ENCODE peak calls at places on chromosomes 4 and X, in eight cellular contexts. One of them, this sample, is unnamed. For H3K27me3, the result is how much of the 10 kb centered on the place peaks cover.

GRCh38 chr4:133588306-133588705 is 439.2 kb downstream of the PCDH10 start:
- DNase-seq in kidney epithelial cell: no peak
- DNase-seq in WERI-Rb-1: no peak
- DNase-seq in stomach: no peak
- DNase-seq in upper lobe of right lung: no peak
- DNase-seq in Panc1: no peak
- DNase-seq in transverse colon: no peak
- DNase-seq in AG04450: no peak
- DNase-seq in this sample: no peak

GRCh38 chr4:142549726-142550463 is 296.2 kb downstream of the INPP4B start:
- DNase-seq in kidney epithelial cell: peak
- DNase-seq in WERI-Rb-1: no peak
- DNase-seq in stomach: no peak
- DNase-seq in upper lobe of right lung: no peak
- DNase-seq in Panc1: no peak
- DNase-seq in transverse colon: no peak
- DNase-seq in AG04450: peak
- DNase-seq in this sample: no peak

GRCh38 chr4:47543331-47543730 is 58.3 kb downstream of the ATP10D start:
- DNase-seq in kidney epithelial cell: no peak
- DNase-seq in WERI-Rb-1: peak
- DNase-seq in stomach: no peak
- DNase-seq in upper lobe of right lung: no peak
- DNase-seq in Panc1: no peak
- DNase-seq in transverse colon: no peak
- DNase-seq in AG04450: no peak
- DNase-seq in this sample: no peak

GRCh38 chr4:160826339-160826679 is 1337.5 kb downstream of the FSTL5 start:
- DNase-seq in kidney epithelial cell: no peak
- DNase-seq in WERI-Rb-1: no peak
- DNase-seq in stomach: no peak
- DNase-seq in upper lobe of right lung: no peak
- DNase-seq in Panc1: no peak
- DNase-seq in transverse colon: no peak
- DNase-seq in AG04450: no peak
- DNase-seq in this sample: no peak

GRCh38 chr4:45275862-45276261 is 549.5 kb upstream of the GNPDA2 start:
- DNase-seq in kidney epithelial cell: no peak
- DNase-seq in WERI-Rb-1: no peak
- DNase-seq in stomach: no peak
- DNase-seq in upper lobe of right lung: no peak
- DNase-seq in Panc1: no peak
- DNase-seq in transverse colon: no peak
- DNase-seq in AG04450: no peak
- DNase-seq in this sample: no peak

GRCh38 chr4:148793221-148793620 is 351.0 kb upstream of the NR3C2 start:
- DNase-seq in kidney epithelial cell: no peak
- DNase-seq in WERI-Rb-1: no peak
- DNase-seq in stomach: no peak
- DNase-seq in upper lobe of right lung: no peak
- DNase-seq in Panc1: no peak
- DNase-seq in transverse colon: no peak
- DNase-seq in AG04450: no peak
- DNase-seq in this sample: no peak

GRCh38 chr4:52196606-52197130 is 145.6 kb downstream of the SPATA18 start:
- DNase-seq in kidney epithelial cell: no peak
- DNase-seq in WERI-Rb-1: no peak
- DNase-seq in stomach: no peak
- DNase-seq in upper lobe of right lung: no peak
- DNase-seq in Panc1: no peak
- DNase-seq in transverse colon: no peak
- DNase-seq in AG04450: no peak
- DNase-seq in this sample: no peak

GRCh38 chr4:151013491-151013890 is 1.6 kb downstream of the LRBA start:
- DNase-seq in kidney epithelial cell: no peak
- DNase-seq in WERI-Rb-1: no peak
- DNase-seq in stomach: no peak
- DNase-seq in upper lobe of right lung: no peak
- DNase-seq in Panc1: no peak
- DNase-seq in transverse colon: no peak
- DNase-seq in AG04450: no peak
- DNase-seq in this sample: no peak

GRCh38 chr4:76822294-76822693 is 75.7 kb downstream of the SOWAHB start:
- DNase-seq in kidney epithelial cell: no peak
- DNase-seq in WERI-Rb-1: no peak
- DNase-seq in stomach: no peak
- DNase-seq in upper lobe of right lung: no peak
- DNase-seq in Panc1: no peak
- DNase-seq in transverse colon: no peak
- DNase-seq in AG04450: no peak
- DNase-seq in this sample: no peak

GRCh38 chrX:117977521-117977920 is 139.1 kb downstream of the KLHL13 start:
- DNase-seq in kidney epithelial cell: no peak
- DNase-seq in WERI-Rb-1: no peak
- DNase-seq in stomach: no peak
- DNase-seq in upper lobe of right lung: no peak
- DNase-seq in Panc1: no peak
- DNase-seq in transverse colon: no peak
- DNase-seq in AG04450: no peak
- DNase-seq in this sample: no peak

GRCh38 chr4:7507381-7507780 is 72.7 kb upstream of the PSAPL1 start:
- DNase-seq in kidney epithelial cell: no peak
- DNase-seq in WERI-Rb-1: no peak
- DNase-seq in stomach: no peak
- DNase-seq in upper lobe of right lung: no peak
- DNase-seq in Panc1: no peak
- DNase-seq in transverse colon: no peak
- DNase-seq in AG04450: no peak
- DNase-seq in this sample: no peak

GRCh38 chr4:4333265-4333706 is 43.2 kb downstream of the ZBTB49 start:
- DNase-seq in kidney epithelial cell: no peak
- DNase-seq in WERI-Rb-1: no peak
- DNase-seq in stomach: peak
- DNase-seq in upper lobe of right lung: peak
- DNase-seq in Panc1: no peak
- DNase-seq in transverse colon: peak
- DNase-seq in AG04450: peak
- DNase-seq in this sample: no peak

GRCh38 chrX:34426334-34426733 is 230.8 kb downstream of the TMEM47 start:
- DNase-seq in kidney epithelial cell: no peak
- DNase-seq in WERI-Rb-1: no peak
- DNase-seq in stomach: no peak
- DNase-seq in upper lobe of right lung: no peak
- DNase-seq in Panc1: no peak
- DNase-seq in transverse colon: no peak
- DNase-seq in AG04450: no peak
- DNase-seq in this sample: no peak

GRCh38 chr4:96260071-96260682 is 420.3 kb downstream of the PDHA2 start:
- DNase-seq in kidney epithelial cell: no peak
- DNase-seq in WERI-Rb-1: no peak
- DNase-seq in stomach: no peak
- DNase-seq in upper lobe of right lung: no peak
- DNase-seq in Panc1: no peak
- DNase-seq in transverse colon: no peak
- DNase-seq in AG04450: no peak
- DNase-seq in this sample: no peak

GRCh38 chr4:173370477-173371291 is at the start of gene SAP30:
- DNase-seq in kidney epithelial cell: peak
- DNase-seq in WERI-Rb-1: peak
- DNase-seq in stomach: peak
- DNase-seq in upper lobe of right lung: peak
- DNase-seq in Panc1: peak
- DNase-seq in transverse colon: peak
- DNase-seq in AG04450: peak
- DNase-seq in this sample: peak

GRCh38 chr4:3826247-3827172 is 60.3 kb downstream of the ADRA2C start:
- DNase-seq in kidney epithelial cell: no peak
- DNase-seq in WERI-Rb-1: no peak
- DNase-seq in stomach: no peak
- DNase-seq in upper lobe of right lung: no peak
- DNase-seq in Panc1: no peak
- DNase-seq in transverse colon: no peak
- DNase-seq in AG04450: no peak
- DNase-seq in this sample: no peak

GRCh38 chrX:95949588-95949987 is 735.1 kb upstream of the DIAPH2 start:
- DNase-seq in kidney epithelial cell: no peak
- DNase-seq in WERI-Rb-1: no peak
- DNase-seq in stomach: no peak
- DNase-seq in upper lobe of right lung: no peak
- DNase-seq in Panc1: no peak
- DNase-seq in transverse colon: no peak
- DNase-seq in AG04450: no peak
- DNase-seq in this sample: no peak

GRCh38 chr4:57114973-57115372 is 4.8 kb upstream of the IGFBP7 start:
- DNase-seq in kidney epithelial cell: no peak
- DNase-seq in WERI-Rb-1: no peak
- DNase-seq in stomach: no peak
- DNase-seq in upper lobe of right lung: no peak
- DNase-seq in Panc1: no peak
- DNase-seq in transverse colon: no peak
- DNase-seq in AG04450: no peak
- DNase-seq in this sample: no peak

GRCh38 chr4:147056951-147057630 is 111.4 kb upstream of the TTC29 start:
- DNase-seq in kidney epithelial cell: peak
- DNase-seq in WERI-Rb-1: no peak
- DNase-seq in stomach: no peak
- DNase-seq in upper lobe of right lung: no peak
- DNase-seq in Panc1: no peak
- DNase-seq in transverse colon: no peak
- DNase-seq in AG04450: no peak
- DNase-seq in this sample: no peak

DNA sequence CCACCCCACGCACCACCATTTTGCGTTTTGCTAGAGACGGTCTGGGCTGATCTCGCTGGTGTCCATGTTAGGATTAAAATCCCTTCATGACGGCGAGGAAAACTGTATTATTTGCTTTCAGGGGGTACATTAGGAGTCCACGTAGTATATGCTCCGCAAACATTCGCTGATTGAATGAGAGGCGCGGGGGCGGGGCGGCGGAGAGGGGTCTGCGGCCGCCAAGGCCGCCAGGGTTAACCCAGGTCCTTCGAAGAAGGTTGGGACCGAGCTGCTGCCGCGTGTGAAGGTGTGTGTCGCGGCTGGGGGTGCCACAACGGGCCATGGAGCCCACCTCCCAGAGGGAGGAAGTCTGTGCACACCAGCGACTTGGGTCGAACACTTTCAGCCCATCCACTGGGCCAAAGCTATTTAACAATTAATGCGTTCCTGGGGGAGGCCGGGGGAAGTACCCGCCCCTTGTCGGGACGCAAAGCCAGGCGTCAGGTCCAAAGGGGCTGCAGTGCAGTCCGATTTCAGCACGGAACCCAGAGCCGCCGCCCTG is 6.4 kb upstream of the PITX2 start:
- DNase-seq in kidney epithelial cell: no peak
- DNase-seq in WERI-Rb-1: no peak
- DNase-seq in stomach: no peak
- DNase-seq in upper lobe of right lung: no peak
- DNase-seq in Panc1: no peak
- DNase-seq in transverse colon: no peak
- DNase-seq in AG04450: no peak
- DNase-seq in this sample: no peak
- H3K4me3 ChIP-seq in kidney epithelial cell: no peak
- H3K4me3 ChIP-seq in WERI-Rb-1: no peak
- H3K4me3 ChIP-seq in stomach: no peak
- H3K4me3 ChIP-seq in upper lobe of right lung: no peak
- H3K4me3 ChIP-seq in Panc1: no peak
- H3K4me3 ChIP-seq in transverse colon: no peak
- H3K4me3 ChIP-seq in AG04450: no peak
- H3K4me3 ChIP-seq in this sample: no peak

GRCh38 chr4:99518883-99519282 is 8.1 kb downstream of the C4orf17 start:
- DNase-seq in kidney epithelial cell: no peak
- DNase-seq in WERI-Rb-1: no peak
- DNase-seq in stomach: no peak
- DNase-seq in upper lobe of right lung: no peak
- DNase-seq in Panc1: no peak
- DNase-seq in transverse colon: no peak
- DNase-seq in AG04450: no peak
- DNase-seq in this sample: no peak
- TF ChIP-seq CTCF in kidney epithelial cell: no peak
- TF ChIP-seq CTCF in WERI-Rb-1: no peak
- TF ChIP-seq CTCF in stomach: no peak
- TF ChIP-seq CTCF in upper lobe of right lung: no peak
- TF ChIP-seq CTCF in Panc1: no peak
- TF ChIP-seq CTCF in transverse colon: no peak
- TF ChIP-seq CTCF in AG04450: no peak
- TF ChIP-seq CTCF in this sample: no peak

DNA sequence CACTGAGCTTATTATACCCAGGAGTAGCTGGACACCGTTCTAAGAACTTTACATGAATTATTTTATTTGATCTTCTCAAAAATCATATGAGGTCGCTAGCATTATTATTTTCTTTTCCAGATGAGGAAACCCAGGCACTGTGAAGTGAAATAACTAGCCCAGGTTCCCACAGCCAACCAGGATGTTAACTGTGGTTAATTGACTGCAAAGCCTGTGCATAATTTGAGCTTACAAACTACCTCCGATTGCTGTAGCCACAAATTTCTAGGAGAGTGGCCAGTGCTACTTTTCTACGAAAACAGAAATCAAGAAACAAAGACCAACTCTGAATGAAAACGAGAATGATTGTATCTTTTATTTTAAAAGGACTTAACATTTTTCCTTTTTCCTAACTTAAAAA is 27.2 kb downstream of the SPRY1 start:
- DNase-seq in kidney epithelial cell: no peak
- DNase-seq in WERI-Rb-1: no peak
- DNase-seq in stomach: no peak
- DNase-seq in upper lobe of right lung: no peak
- DNase-seq in Panc1: no peak
- DNase-seq in transverse colon: no peak
- DNase-seq in AG04450: no peak
- DNase-seq in this sample: no peak
- H3K27me3 ChIP-seq in kidney epithelial cell: under half
- H3K27me3 ChIP-seq in WERI-Rb-1: under half
- H3K27me3 ChIP-seq in stomach: under half
- H3K27me3 ChIP-seq in upper lobe of right lung: under half
- H3K27me3 ChIP-seq in Panc1: under half
- H3K27me3 ChIP-seq in transverse colon: under half
- H3K27me3 ChIP-seq in AG04450: under half
- H3K27me3 ChIP-seq in this sample: under half

GRCh38 chr4:184250795-184251679 is 33.4 kb upstream of the ENPP6 start:
- DNase-seq in kidney epithelial cell: no peak
- DNase-seq in WERI-Rb-1: peak
- DNase-seq in stomach: no peak
- DNase-seq in upper lobe of right lung: no peak
- DNase-seq in Panc1: no peak
- DNase-seq in transverse colon: no peak
- DNase-seq in AG04450: peak
- DNase-seq in this sample: no peak
- H3K4me3 ChIP-seq in kidney epithelial cell: no peak
- H3K4me3 ChIP-seq in WERI-Rb-1: no peak
- H3K4me3 ChIP-seq in stomach: no peak
- H3K4me3 ChIP-seq in upper lobe of right lung: no peak
- H3K4me3 ChIP-seq in Panc1: no peak
- H3K4me3 ChIP-seq in transverse colon: no peak
- H3K4me3 ChIP-seq in AG04450: no peak
- H3K4me3 ChIP-seq in this sample: no peak

GRCh38 chr4:876780-877179 is 50.9 kb upstream of the CPLX1 start:
- DNase-seq in kidney epithelial cell: no peak
- DNase-seq in WERI-Rb-1: peak
- DNase-seq in stomach: no peak
- DNase-seq in upper lobe of right lung: no peak
- DNase-seq in Panc1: no peak
- DNase-seq in transverse colon: no peak
- DNase-seq in AG04450: no peak
- DNase-seq in this sample: no peak
- TF ChIP-seq CTCF in kidney epithelial cell: peak
- TF ChIP-seq CTCF in WERI-Rb-1: peak
- TF ChIP-seq CTCF in stomach: no peak
- TF ChIP-seq CTCF in upper lobe of right lung: peak
- TF ChIP-seq CTCF in Panc1: no peak
- TF ChIP-seq CTCF in transverse colon: no peak
- TF ChIP-seq CTCF in AG04450: peak
- TF ChIP-seq CTCF in this sample: peak

This sample was measured in GM06990.